ENCODE peak calls at places on chromosome 14, in ten cellular contexts. One of them, this sample, is unnamed.

GRCh38 chr14:96039633-96040311 is 610 bp downstream of the C14orf132 start:
- DNase-seq in fibroblast of mammary gland: peak; percentile 14
- DNase-seq in right lobe of liver: peak; percentile 58
- DNase-seq in brain microvascular endothelial cell: no peak
- DNase-seq in cardiac fibroblast: peak; percentile 42
- DNase-seq in CD8-positive, alpha-beta memory T cell: no peak
- DNase-seq in astrocyte: peak; percentile 14
- DNase-seq in HFF-Myc: no peak
- DNase-seq in left ventricle myocardium inferior: no peak
- DNase-seq in choroid plexus epithelial cell: peak; percentile 50
- DNase-seq in this sample: peak; percentile 16

GRCh38 chr14:68404652-68405183 is 388.1 kb downstream of the ZFP36L1 start:
- DNase-seq in left ventricle myocardium inferior: no peak
- DNase-seq in right lobe of liver: no peak
- DNase-seq in fibroblast of mammary gland: no peak
- DNase-seq in choroid plexus epithelial cell: no peak
- DNase-seq in cardiac fibroblast: no peak
- DNase-seq in HFF-Myc: no peak
- DNase-seq in brain microvascular endothelial cell: peak; percentile 51
- DNase-seq in astrocyte: peak; percentile 35
- DNase-seq in CD8-positive, alpha-beta memory T cell: no peak
- DNase-seq in this sample: no peak

GRCh38 chr14:37565550-37565949 is 29.5 kb downstream of the FOXA1 start:
- DNase-seq in fibroblast of mammary gland: no peak
- DNase-seq in right lobe of liver: no peak
- DNase-seq in astrocyte: no peak
- DNase-seq in left ventricle myocardium inferior: no peak
- DNase-seq in HFF-Myc: no peak
- DNase-seq in choroid plexus epithelial cell: no peak
- DNase-seq in cardiac fibroblast: no peak
- DNase-seq in brain microvascular endothelial cell: no peak
- DNase-seq in CD8-positive, alpha-beta memory T cell: no peak
- DNase-seq in this sample: no peak

GRCh38 chr14:56487090-56487667 is 92.4 kb upstream of the TMEM260 start:
- DNase-seq in HFF-Myc: no peak
- DNase-seq in left ventricle myocardium inferior: no peak
- DNase-seq in astrocyte: no peak
- DNase-seq in brain microvascular endothelial cell: no peak
- DNase-seq in CD8-positive, alpha-beta memory T cell: no peak
- DNase-seq in fibroblast of mammary gland: peak; percentile 47
- DNase-seq in choroid plexus epithelial cell: peak; percentile 55
- DNase-seq in right lobe of liver: no peak
- DNase-seq in cardiac fibroblast: peak; percentile 54
- DNase-seq in this sample: no peak

GRCh38 chr14:85195872-85196477 is 334.0 kb upstream of the FLRT2 start:
- DNase-seq in right lobe of liver: no peak
- DNase-seq in HFF-Myc: no peak
- DNase-seq in brain microvascular endothelial cell: peak; percentile 5
- DNase-seq in astrocyte: no peak
- DNase-seq in left ventricle myocardium inferior: no peak
- DNase-seq in cardiac fibroblast: peak; percentile 41
- DNase-seq in choroid plexus epithelial cell: peak; percentile 43
- DNase-seq in fibroblast of mammary gland: peak; percentile 32
- DNase-seq in CD8-positive, alpha-beta memory T cell: no peak
- DNase-seq in this sample: no peak

GRCh38 chr14:60861545-60862147 is 119.2 kb downstream of the TRMT5 start:
- DNase-seq in cardiac fibroblast: no peak
- DNase-seq in brain microvascular endothelial cell: no peak
- DNase-seq in CD8-positive, alpha-beta memory T cell: no peak
- DNase-seq in right lobe of liver: no peak
- DNase-seq in fibroblast of mammary gland: no peak
- DNase-seq in astrocyte: no peak
- DNase-seq in HFF-Myc: no peak
- DNase-seq in choroid plexus epithelial cell: peak; percentile 13
- DNase-seq in left ventricle myocardium inferior: no peak
- DNase-seq in this sample: no peak

GRCh38 chr14:68616255-68616902 is 176.5 kb downstream of the ZFP36L1 start:
- DNase-seq in right lobe of liver: no peak
- DNase-seq in CD8-positive, alpha-beta memory T cell: no peak
- DNase-seq in astrocyte: no peak
- DNase-seq in HFF-Myc: no peak
- DNase-seq in brain microvascular endothelial cell: no peak
- DNase-seq in fibroblast of mammary gland: peak; percentile 59
- DNase-seq in choroid plexus epithelial cell: no peak
- DNase-seq in cardiac fibroblast: peak; percentile 40
- DNase-seq in left ventricle myocardium inferior: no peak
- DNase-seq in this sample: no peak

GRCh38 chr14:49852351-49853157 is at the start of gene NEMF:
- DNase-seq in cardiac fibroblast: peak; percentile 92
- DNase-seq in brain microvascular endothelial cell: peak; percentile 89
- DNase-seq in left ventricle myocardium inferior: peak; percentile 87
- DNase-seq in CD8-positive, alpha-beta memory T cell: peak; percentile 71
- DNase-seq in HFF-Myc: peak; percentile 84
- DNase-seq in astrocyte: peak; percentile 70
- DNase-seq in fibroblast of mammary gland: peak; percentile 88
- DNase-seq in choroid plexus epithelial cell: peak; percentile 91
- DNase-seq in right lobe of liver: peak; percentile 91
- DNase-seq in this sample: peak; percentile 72

GRCh38 chr14:71753976-71754375 is 178.3 kb upstream of the RGS6 start:
- DNase-seq in astrocyte: no peak
- DNase-seq in CD8-positive, alpha-beta memory T cell: no peak
- DNase-seq in HFF-Myc: no peak
- DNase-seq in cardiac fibroblast: no peak
- DNase-seq in brain microvascular endothelial cell: no peak
- DNase-seq in fibroblast of mammary gland: no peak
- DNase-seq in right lobe of liver: no peak
- DNase-seq in left ventricle myocardium inferior: no peak
- DNase-seq in choroid plexus epithelial cell: no peak
- DNase-seq in this sample: no peak

GRCh38 chr14:24481622-24482324 is 26.3 kb downstream of the CMA1 start:
- DNase-seq in CD8-positive, alpha-beta memory T cell: no peak
- DNase-seq in astrocyte: no peak
- DNase-seq in left ventricle myocardium inferior: no peak
- DNase-seq in HFF-Myc: no peak
- DNase-seq in choroid plexus epithelial cell: peak; percentile 33
- DNase-seq in right lobe of liver: peak; percentile 59
- DNase-seq in cardiac fibroblast: peak; percentile 26
- DNase-seq in fibroblast of mammary gland: peak; percentile 18
- DNase-seq in brain microvascular endothelial cell: peak; percentile 12
- DNase-seq in this sample: peak; percentile 4

GRCh38 chr14:65853407-65853955 is 441.0 kb downstream of the FUT8 start:
- DNase-seq in cardiac fibroblast: no peak
- DNase-seq in right lobe of liver: no peak
- DNase-seq in choroid plexus epithelial cell: no peak
- DNase-seq in fibroblast of mammary gland: no peak
- DNase-seq in HFF-Myc: no peak
- DNase-seq in CD8-positive, alpha-beta memory T cell: no peak
- DNase-seq in left ventricle myocardium inferior: no peak
- DNase-seq in astrocyte: no peak
- DNase-seq in brain microvascular endothelial cell: no peak
- DNase-seq in this sample: no peak

GRCh38 chr14:95523818-95524448 is 7.5 kb upstream of the SYNE3 start:
- DNase-seq in left ventricle myocardium inferior: no peak
- DNase-seq in astrocyte: no peak
- DNase-seq in CD8-positive, alpha-beta memory T cell: no peak
- DNase-seq in HFF-Myc: no peak
- DNase-seq in brain microvascular endothelial cell: no peak
- DNase-seq in right lobe of liver: peak; percentile 90
- DNase-seq in cardiac fibroblast: peak; percentile 70
- DNase-seq in choroid plexus epithelial cell: peak; percentile 88
- DNase-seq in fibroblast of mammary gland: peak; percentile 65
- DNase-seq in this sample: no peak

GRCh38 chr14:98931911-98932310 is 340.1 kb downstream of the BCL11B start:
- DNase-seq in fibroblast of mammary gland: no peak
- DNase-seq in left ventricle myocardium inferior: no peak
- DNase-seq in HFF-Myc: no peak
- DNase-seq in cardiac fibroblast: no peak
- DNase-seq in choroid plexus epithelial cell: no peak
- DNase-seq in CD8-positive, alpha-beta memory T cell: peak; percentile 54
- DNase-seq in brain microvascular endothelial cell: no peak
- DNase-seq in astrocyte: no peak
- DNase-seq in right lobe of liver: no peak
- DNase-seq in this sample: no peak

GRCh38 chr14:31886161-31886835 is 190.8 kb upstream of the ARHGAP5 start:
- DNase-seq in choroid plexus epithelial cell: peak; percentile 37
- DNase-seq in right lobe of liver: no peak
- DNase-seq in left ventricle myocardium inferior: no peak
- DNase-seq in fibroblast of mammary gland: no peak
- DNase-seq in brain microvascular endothelial cell: no peak
- DNase-seq in astrocyte: peak; percentile 51
- DNase-seq in HFF-Myc: no peak
- DNase-seq in CD8-positive, alpha-beta memory T cell: no peak
- DNase-seq in cardiac fibroblast: no peak
- DNase-seq in this sample: no peak
- H3K4me3 ChIP-seq in choroid plexus epithelial cell: no peak overlapping the region
- H3K4me3 ChIP-seq in right lobe of liver: no peak overlapping the region
- H3K4me3 ChIP-seq in left ventricle myocardium inferior: no peak overlapping the region
- H3K4me3 ChIP-seq in fibroblast of mammary gland: no peak overlapping the region
- H3K4me3 ChIP-seq in brain microvascular endothelial cell: no peak overlapping the region
- H3K4me3 ChIP-seq in astrocyte: no peak overlapping the region
- H3K4me3 ChIP-seq in HFF-Myc: no peak overlapping the region
- H3K4me3 ChIP-seq in CD8-positive, alpha-beta memory T cell: no peak overlapping the region
- H3K4me3 ChIP-seq in cardiac fibroblast: no peak overlapping the region
- H3K4me3 ChIP-seq in this sample: no peak overlapping the region

DNA sequence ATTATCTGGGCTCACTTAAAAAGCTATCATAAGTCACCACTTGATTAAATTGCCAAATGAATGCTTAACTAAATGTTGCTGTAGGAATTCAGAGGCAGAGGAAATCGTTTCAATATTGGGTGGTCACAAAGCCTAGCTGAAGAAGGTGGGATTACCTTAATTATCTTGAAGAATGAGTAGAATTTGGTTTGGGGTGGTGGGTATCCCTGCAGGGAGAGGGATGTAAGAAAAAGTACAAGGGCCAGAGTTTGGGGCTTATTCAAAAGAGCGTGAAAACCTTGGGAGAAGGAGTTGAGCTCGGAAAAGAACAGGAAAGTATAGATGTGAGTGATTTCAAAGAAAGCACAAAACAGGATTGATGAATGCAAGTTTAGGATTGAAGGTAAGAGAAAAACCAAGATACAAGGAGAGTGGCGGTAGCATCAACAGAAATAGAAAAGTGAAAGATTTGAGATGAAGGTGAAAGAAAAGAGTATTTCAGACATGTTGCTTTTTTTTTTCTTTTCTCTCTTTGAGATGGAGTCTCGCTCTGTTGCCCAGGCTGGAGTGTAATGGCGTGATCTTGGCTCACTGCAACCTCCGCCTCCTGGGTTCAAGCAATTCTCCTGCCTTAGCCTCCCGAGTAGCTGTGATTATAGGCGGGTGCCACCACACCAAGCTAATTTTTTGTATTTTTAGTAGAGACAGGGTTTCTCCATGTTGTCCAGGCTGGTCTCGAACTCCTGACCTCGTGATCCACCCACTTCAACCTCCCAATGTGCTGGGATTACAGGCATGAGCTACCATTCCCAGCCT is 1.7 kb downstream of the BRMS1L start:
- DNase-seq in left ventricle myocardium inferior: no peak
- DNase-seq in brain microvascular endothelial cell: no peak
- DNase-seq in right lobe of liver: no peak
- DNase-seq in CD8-positive, alpha-beta memory T cell: no peak
- DNase-seq in choroid plexus epithelial cell: no peak
- DNase-seq in HFF-Myc: no peak
- DNase-seq in astrocyte: no peak
- DNase-seq in fibroblast of mammary gland: no peak
- DNase-seq in cardiac fibroblast: no peak
- DNase-seq in this sample: no peak
- H3K4me3 ChIP-seq in left ventricle myocardium inferior: peak overlapping the region; percentile 92
- H3K4me3 ChIP-seq in brain microvascular endothelial cell: no peak overlapping the region
- H3K4me3 ChIP-seq in right lobe of liver: no peak overlapping the region
- H3K4me3 ChIP-seq in CD8-positive, alpha-beta memory T cell: no peak overlapping the region
- H3K4me3 ChIP-seq in choroid plexus epithelial cell: no peak overlapping the region
- H3K4me3 ChIP-seq in HFF-Myc: peak overlapping the region; percentile 71
- H3K4me3 ChIP-seq in astrocyte: peak overlapping the region; percentile 89
- H3K4me3 ChIP-seq in fibroblast of mammary gland: peak overlapping the region; percentile 93
- H3K4me3 ChIP-seq in cardiac fibroblast: no peak overlapping the region
- H3K4me3 ChIP-seq in this sample: peak overlapping the region; percentile 69

DNA sequence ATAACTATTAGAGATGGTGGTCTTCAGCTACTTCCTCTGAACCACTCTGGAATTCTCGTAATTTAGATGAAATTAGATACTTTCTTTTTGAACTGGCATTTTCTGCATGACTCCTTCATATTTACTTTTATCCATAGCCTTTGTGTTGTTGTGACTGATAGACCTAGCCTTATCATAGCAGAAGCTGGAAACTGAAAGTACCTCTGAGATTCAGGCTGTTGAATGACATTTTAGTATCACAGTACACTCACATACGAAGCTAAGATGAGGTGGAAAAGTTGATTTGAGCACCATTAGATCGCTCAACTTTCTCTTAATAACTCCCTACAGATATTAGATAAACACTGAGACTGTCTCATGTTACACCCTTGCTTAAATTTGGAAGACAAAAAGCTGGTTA is 525.1 kb upstream of the FBXO33 start:
- DNase-seq in brain microvascular endothelial cell: no peak
- DNase-seq in cardiac fibroblast: no peak
- DNase-seq in choroid plexus epithelial cell: no peak
- DNase-seq in left ventricle myocardium inferior: no peak
- DNase-seq in right lobe of liver: no peak
- DNase-seq in CD8-positive, alpha-beta memory T cell: no peak
- DNase-seq in fibroblast of mammary gland: no peak
- DNase-seq in astrocyte: no peak
- DNase-seq in HFF-Myc: no peak
- DNase-seq in this sample: no peak
- H3K4me3 ChIP-seq in brain microvascular endothelial cell: no peak overlapping the region
- H3K4me3 ChIP-seq in cardiac fibroblast: no peak overlapping the region
- H3K4me3 ChIP-seq in choroid plexus epithelial cell: no peak overlapping the region
- H3K4me3 ChIP-seq in left ventricle myocardium inferior: no peak overlapping the region
- H3K4me3 ChIP-seq in right lobe of liver: no peak overlapping the region
- H3K4me3 ChIP-seq in CD8-positive, alpha-beta memory T cell: no peak overlapping the region
- H3K4me3 ChIP-seq in fibroblast of mammary gland: no peak overlapping the region
- H3K4me3 ChIP-seq in astrocyte: no peak overlapping the region
- H3K4me3 ChIP-seq in HFF-Myc: no peak overlapping the region
- H3K4me3 ChIP-seq in this sample: no peak overlapping the region

GRCh38 chr14:100236873-100237272 is 2.1 kb upstream of the YY1 start:
- DNase-seq in choroid plexus epithelial cell: no peak
- DNase-seq in cardiac fibroblast: no peak
- DNase-seq in CD8-positive, alpha-beta memory T cell: no peak
- DNase-seq in right lobe of liver: no peak
- DNase-seq in astrocyte: no peak
- DNase-seq in HFF-Myc: no peak
- DNase-seq in brain microvascular endothelial cell: no peak
- DNase-seq in fibroblast of mammary gland: no peak
- DNase-seq in left ventricle myocardium inferior: no peak
- DNase-seq in this sample: no peak
- H3K4me3 ChIP-seq in choroid plexus epithelial cell: peak overlapping the region; percentile 83
- H3K4me3 ChIP-seq in cardiac fibroblast: peak overlapping the region; percentile 74
- H3K4me3 ChIP-seq in CD8-positive, alpha-beta memory T cell: peak overlapping the region; percentile 73
- H3K4me3 ChIP-seq in right lobe of liver: peak overlapping the region; percentile 94
- H3K4me3 ChIP-seq in astrocyte: peak overlapping the region; percentile 72
- H3K4me3 ChIP-seq in HFF-Myc: peak overlapping the region; percentile 68
- H3K4me3 ChIP-seq in brain microvascular endothelial cell: peak overlapping the region; percentile 80
- H3K4me3 ChIP-seq in fibroblast of mammary gland: peak overlapping the region; percentile 92
- H3K4me3 ChIP-seq in left ventricle myocardium inferior: peak overlapping the region; percentile 100
- H3K4me3 ChIP-seq in this sample: peak overlapping the region; percentile 68

GRCh38 chr14:103999795-104000440 is 57.6 kb upstream of the RD3L start:
- DNase-seq in cardiac fibroblast: no peak
- DNase-seq in CD8-positive, alpha-beta memory T cell: no peak
- DNase-seq in fibroblast of mammary gland: no peak
- DNase-seq in brain microvascular endothelial cell: no peak
- DNase-seq in astrocyte: no peak
- DNase-seq in HFF-Myc: no peak
- DNase-seq in left ventricle myocardium inferior: no peak
- DNase-seq in choroid plexus epithelial cell: no peak
- DNase-seq in right lobe of liver: no peak
- DNase-seq in this sample: no peak
- H3K4me3 ChIP-seq in cardiac fibroblast: no peak overlapping the region
- H3K4me3 ChIP-seq in CD8-positive, alpha-beta memory T cell: no peak overlapping the region
- H3K4me3 ChIP-seq in fibroblast of mammary gland: no peak overlapping the region
- H3K4me3 ChIP-seq in brain microvascular endothelial cell: no peak overlapping the region
- H3K4me3 ChIP-seq in astrocyte: no peak overlapping the region
- H3K4me3 ChIP-seq in HFF-Myc: no peak overlapping the region
- H3K4me3 ChIP-seq in left ventricle myocardium inferior: no peak overlapping the region
- H3K4me3 ChIP-seq in choroid plexus epithelial cell: no peak overlapping the region
- H3K4me3 ChIP-seq in right lobe of liver: no peak overlapping the region
- H3K4me3 ChIP-seq in this sample: no peak overlapping the region

This sample was measured in MG63.